ENCODE peak calls at places on chromosomes 6 and 20, in six cellular contexts. O is K562, Z is A549, A is H1, W is HepG2, P is endothelial cell of umbilical vein. X is an unnamed sample.

GRCh38 chr20:21505810-21506530 is 7.9 kb downstream of the NKX2-2 start:
- DNase-seq in O (peak), Z (peak), A (peak), W (no peak), P (peak), X (peak)

GRCh38 chr6:37244430-37245310 is 12.9 kb upstream of the TBC1D22B start:
- DNase-seq in O (peak), Z (no peak), A (no peak), W (peak), P (peak), X (no peak)

GRCh38 chr6:122869437-122870024 is 80.5 kb downstream of the SMPDL3A start:
- DNase-seq in O (peak), Z (peak), A (no peak), W (peak), P (peak), X (peak)

GRCh38 chr20:18240997-18241396 is 47.3 kb upstream of the ZNF133 start:
- DNase-seq in O (no peak), Z (no peak), A (no peak), W (no peak), P (no peak), X (no peak)

GRCh38 chr6:41488392-41489129 is 57.6 kb upstream of the FOXP4 start:
- DNase-seq in O (no peak), Z (no peak), A (peak), W (peak), P (peak), X (peak)

GRCh38 chr6:23533954-23534725 is 591.9 kb upstream of the NRSN1 start:
- DNase-seq in O (no peak), Z (no peak), A (no peak), W (no peak), P (no peak), X (no peak)

GRCh38 chr20:43238833-43239232 is 49.1 kb upstream of the PTPRT start:
- DNase-seq in O (peak), Z (no peak), A (peak), W (no peak), P (no peak), X (peak)

GRCh38 chr6:106684011-106684410 is 54.6 kb downstream of the QRSL1 start:
- DNase-seq in O (no peak), Z (no peak), A (no peak), W (no peak), P (no peak), X (no peak)

GRCh38 chr6:43311681-43312080 is 3.1 kb upstream of the CRIP3 start:
- DNase-seq in O (no peak), Z (no peak), A (no peak), W (no peak), P (no peak), X (no peak)

GRCh38 chr6:24864345-24864744 is 65.6 kb upstream of the ARMH2 start:
- DNase-seq in O (no peak), Z (no peak), A (no peak), W (no peak), P (no peak), X (no peak)

GRCh38 chr20:48339147-48339985 is 488.4 kb downstream of the PREX1 start:
- DNase-seq in O (peak), Z (peak), A (no peak), W (no peak), P (no peak), X (no peak)

GRCh38 chr20:47224857-47225256 is 131.6 kb downstream of the ZMYND8 start:
- DNase-seq in O (no peak), Z (no peak), A (no peak), W (no peak), P (no peak), X (no peak)

GRCh38 chr6:154406869-154407268 is 50.3 kb upstream of the IPCEF1 start:
- DNase-seq in O (no peak), Z (no peak), A (no peak), W (no peak), P (no peak), X (no peak)

GRCh38 chr6:68718379-68719073 is 83.4 kb downstream of the ADGRB3 start:
- DNase-seq in O (no peak), Z (no peak), A (no peak), W (no peak), P (no peak), X (no peak)

GRCh38 chr6:156053626-156054025 is 598.0 kb upstream of the NOX3 start:
- DNase-seq in O (no peak), Z (no peak), A (no peak), W (no peak), P (no peak), X (no peak)

GRCh38 chr6:51868591-51869355 is 218.6 kb downstream of the PKHD1 start:
- DNase-seq in O (no peak), Z (no peak), A (no peak), W (no peak), P (no peak), X (no peak)

GRCh38 chr6:47631248-47632196 is 66.9 kb upstream of the ADGRF4 start:
- DNase-seq in O (peak), Z (no peak), A (no peak), W (peak), P (peak), X (no peak)

GRCh38 chr20:41447026-41447425 is 80.4 kb upstream of the EMILIN3 start:
- DNase-seq in O (no peak), Z (no peak), A (no peak), W (no peak), P (no peak), X (no peak)

GRCh38 chr6:170434114-170434820 is 118.8 kb downstream of the PSMB1 start:
- DNase-seq in O (no peak), Z (no peak), A (peak), W (peak), P (no peak), X (no peak)

GRCh38 chr6:115891111-115891669 is 169.5 kb downstream of the FRK start:
- DNase-seq in O (no peak), Z (peak), A (no peak), W (no peak), P (no peak), X (no peak)

GRCh38 chr6:116059713-116060571 is 749 bp downstream of the FRK start:
- DNase-seq in O (peak), Z (no peak), A (no peak), W (peak), P (no peak), X (no peak)

GRCh38 chr6:113732384-113732966 is 124.7 kb upstream of the MARCKS start:
- DNase-seq in O (no peak), Z (no peak), A (peak), W (peak), P (peak), X (no peak)

DNA sequence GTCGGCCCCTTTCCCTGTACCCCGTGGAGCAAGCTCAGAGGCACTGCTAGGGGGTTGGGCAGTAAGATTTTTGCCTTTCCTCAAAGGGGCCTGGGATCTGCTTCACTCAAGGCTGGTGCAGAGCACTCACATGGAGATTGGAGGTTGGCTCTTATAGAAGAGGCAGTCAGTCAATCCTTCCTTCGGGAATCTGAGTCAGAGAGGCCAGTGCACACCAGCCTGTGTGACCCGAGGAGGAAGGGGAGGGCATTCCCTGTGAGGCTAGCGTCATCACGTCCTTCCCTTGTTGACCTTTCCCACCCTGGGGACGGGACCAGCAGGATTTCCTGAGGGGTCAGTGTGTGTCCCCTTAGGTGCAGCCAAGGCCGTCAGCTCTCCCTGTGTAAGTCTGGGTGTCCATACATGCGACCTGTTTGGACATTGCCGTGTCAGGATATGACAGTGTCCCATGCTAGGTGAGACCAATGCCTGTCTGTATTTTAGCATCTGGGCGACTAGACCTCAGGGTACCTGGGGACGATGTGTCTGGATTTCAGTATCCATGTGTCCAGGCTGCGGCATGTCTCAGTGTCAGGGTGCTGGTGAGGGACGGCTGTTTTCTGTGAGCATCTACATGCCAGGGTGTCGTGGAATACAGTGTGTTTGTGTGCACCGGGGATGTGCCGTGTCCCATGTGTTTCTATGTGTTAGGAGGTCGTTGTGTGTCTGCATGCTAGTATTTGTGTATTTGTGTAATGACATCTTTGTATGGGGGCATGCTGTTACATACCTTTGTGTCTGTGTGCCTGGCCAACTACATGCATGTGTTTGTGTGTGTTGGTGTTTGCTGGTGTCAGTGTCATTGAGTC is 2.8 kb upstream of the ZNF512B start:
- DNase-seq in O (no peak), Z (no peak), A (no peak), W (peak), P (peak), X (no peak)
- TF ChIP-seq JUN in O (no peak), Z (no peak), A (no peak), W (no peak), P (no peak), X (no peak)

DNA sequence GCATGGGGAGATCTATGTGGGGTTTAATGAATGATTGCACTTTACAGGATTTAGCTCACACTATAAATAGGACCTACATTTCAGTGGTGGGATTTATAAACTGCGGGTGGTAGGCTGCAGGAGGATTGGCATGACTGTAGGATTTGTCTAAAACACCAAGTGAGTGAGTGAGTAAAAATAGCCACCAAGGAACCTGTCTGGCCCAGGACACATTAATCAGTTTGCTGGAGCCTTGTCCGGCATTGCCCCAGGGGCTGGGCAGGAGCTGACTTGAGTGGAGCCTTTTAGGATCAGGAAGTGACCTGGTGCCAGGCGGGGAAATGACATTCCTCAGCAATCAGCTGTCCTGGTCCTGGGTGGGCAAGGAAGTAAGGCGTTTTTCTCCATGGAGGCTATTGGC is 278.7 kb upstream of the PRND start:
- DNase-seq in O (no peak), Z (no peak), A (no peak), W (no peak), P (no peak), X (no peak)
- TF ChIP-seq JUN in O (no peak), Z (no peak), A (no peak), W (no peak), P (no peak), X (no peak)

DNA sequence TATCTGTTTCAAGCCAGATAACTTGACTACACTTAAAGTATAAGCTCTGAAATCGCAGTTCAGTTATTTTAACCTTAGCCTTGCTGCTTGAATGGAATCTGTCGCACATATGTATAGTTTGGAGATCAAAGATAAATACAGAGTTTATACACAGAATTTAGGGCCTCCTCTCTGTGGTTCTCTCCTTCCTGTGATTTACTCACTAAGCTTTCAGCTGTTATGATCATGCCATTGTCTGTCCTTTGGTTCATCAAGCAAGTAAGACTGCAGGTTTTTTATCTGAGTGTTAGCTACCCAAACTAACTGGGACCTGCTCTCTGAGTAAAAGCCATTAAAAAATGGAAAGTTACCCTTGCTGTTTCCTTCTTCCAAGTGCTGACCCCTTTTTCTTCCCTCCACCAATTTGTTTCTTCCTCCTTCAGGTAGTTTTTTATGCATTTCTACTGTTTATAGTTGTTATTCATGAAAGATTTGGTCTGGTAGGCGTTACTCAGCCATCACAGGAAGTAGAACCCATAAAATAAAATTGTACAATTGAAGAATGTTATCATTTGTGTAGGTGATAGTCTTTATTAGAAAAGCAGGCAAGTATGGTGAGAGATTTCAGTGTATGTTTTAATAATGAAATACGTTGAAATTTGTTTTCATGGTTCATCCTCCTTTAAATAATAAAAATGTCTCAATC is 33.7 kb upstream of the SUMO4 start:
- DNase-seq in O (no peak), Z (no peak), A (no peak), W (no peak), P (peak), X (no peak)
- TF ChIP-seq JUN in O (no peak), Z (no peak), A (no peak), W (no peak), P (no peak), X (no peak)

GRCh38 chr6:134340574-134340973 is 22.7 kb upstream of the SGK1 start:
- DNase-seq in O (no peak), Z (no peak), A (no peak), W (no peak), P (no peak), X (no peak)
- TF ChIP-seq JUN in O (no peak), Z (no peak), A (no peak), W (no peak), P (no peak), X (no peak)

DNA sequence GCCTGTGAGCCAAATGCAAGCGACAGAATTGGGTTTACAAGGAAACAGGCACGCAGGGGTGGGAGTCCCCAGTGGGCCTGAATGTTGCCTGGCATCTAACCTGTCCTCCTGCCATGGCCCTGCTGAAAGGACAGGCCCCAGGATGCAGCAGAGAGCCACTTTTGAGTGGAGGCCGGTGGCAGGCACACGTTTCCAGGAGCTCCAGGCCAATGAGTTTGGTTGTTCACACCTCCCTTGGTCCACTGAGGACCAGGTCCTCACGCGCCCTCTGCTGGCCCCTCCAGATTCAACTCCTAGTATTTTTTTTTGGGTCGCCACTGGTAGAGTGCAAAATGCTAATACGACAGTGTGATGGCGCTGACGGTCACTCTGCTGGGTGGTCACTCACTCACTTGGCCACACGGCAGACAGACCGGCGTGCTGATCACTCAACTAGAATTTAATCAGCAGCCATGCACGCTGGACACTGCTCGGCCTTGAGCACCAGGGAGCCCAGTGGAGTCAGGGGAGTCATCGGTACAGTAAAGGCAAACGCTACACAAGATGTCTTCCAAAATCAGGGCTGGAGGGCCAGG is 81.7 kb upstream of the NFATC2 start:
- DNase-seq in O (peak), Z (peak), A (peak), W (peak), P (peak), X (peak)
- TF ChIP-seq JUN in O (no peak), Z (no peak), A (no peak), W (no peak), P (no peak), X (no peak)

DNA sequence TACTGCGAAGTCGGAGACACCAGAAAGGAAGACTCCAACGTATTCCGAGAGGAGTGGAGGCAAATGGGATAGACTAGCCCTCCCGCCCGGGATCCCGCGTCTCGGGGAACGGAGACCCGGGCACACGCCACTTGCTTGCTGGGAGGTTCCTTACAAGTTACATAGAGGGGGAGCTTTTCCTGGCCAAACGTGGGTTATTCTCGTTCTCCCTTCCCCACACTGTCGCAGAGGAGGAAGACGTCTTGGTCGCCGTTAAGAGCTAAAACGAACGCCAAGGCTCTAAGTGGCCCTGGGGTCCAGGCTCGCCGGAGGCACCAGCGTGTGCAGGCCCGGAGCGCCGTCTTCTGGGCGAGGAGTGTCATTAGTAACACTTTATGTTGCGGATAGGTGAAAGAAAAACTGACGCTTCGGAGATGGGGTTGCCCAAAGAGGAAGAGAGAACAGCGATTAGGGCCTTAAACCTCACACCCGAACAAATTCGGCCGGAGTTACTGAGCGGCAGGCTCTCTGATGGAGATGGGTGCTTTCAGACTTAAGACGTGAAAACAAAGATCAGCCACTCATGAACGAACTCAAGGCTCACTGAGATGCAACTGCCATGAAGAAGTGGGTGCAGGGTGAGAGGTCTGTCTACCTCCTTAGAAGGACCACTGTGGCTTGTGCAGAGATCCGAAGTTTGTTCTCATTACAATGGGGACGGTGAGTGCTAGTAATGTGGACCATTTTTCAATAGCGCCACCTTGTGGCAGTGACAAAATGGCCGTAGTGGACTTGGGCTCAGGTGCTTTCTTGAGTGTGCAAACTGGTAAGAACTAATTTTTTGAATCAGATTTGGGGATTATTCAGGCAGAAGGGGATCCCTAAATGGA is 11.7 kb upstream of the ZNF311 start:
- DNase-seq in O (peak), Z (peak), A (peak), W (peak), P (peak), X (peak)
- TF ChIP-seq JUN in O (no peak), Z (no peak), A (no peak), W (no peak), P (no peak), X (no peak)

GRCh38 chr20:32539817-32540675 is 45.1 kb downstream of the NOL4L start:
- DNase-seq in O (peak), Z (no peak), A (no peak), W (peak), P (no peak), X (no peak)
- TF ChIP-seq JUN in O (no peak), Z (no peak), A (no peak), W (peak), P (no peak), X (no peak)